ENCODE peak calls at places on chromosomes 5 and 9, in seven cellular contexts. One of them, this sample, is unnamed.
A peak's percentile ranks its signal among the peaks of the same experiment; 100 is the strongest.

GRCh38 chr5:43619911-43620310 is 16.9 kb downstream of the NNT start:
- DNase-seq in H9: no peak
- DNase-seq in IMR-90: no peak
- DNase-seq in mesendoderm: no peak
- DNase-seq in neuronal stem cell: no peak
- DNase-seq in trophoblast cell: no peak
- DNase-seq in H1: no peak
- DNase-seq in this sample: no peak

GRCh38 chr9:5310851-5311250 is 6.3 kb upstream of the RLN2 start:
- DNase-seq in neuronal stem cell: no peak
- DNase-seq in IMR-90: no peak
- DNase-seq in H9: no peak
- DNase-seq in H1: no peak
- DNase-seq in mesendoderm: no peak
- DNase-seq in trophoblast cell: no peak
- DNase-seq in this sample: no peak

GRCh38 chr5:91114658-91115057 is 268.5 kb downstream of the ARRDC3 start:
- DNase-seq in trophoblast cell: no peak
- DNase-seq in H1: no peak
- DNase-seq in H9: no peak
- DNase-seq in mesendoderm: no peak
- DNase-seq in IMR-90: no peak
- DNase-seq in neuronal stem cell: no peak
- DNase-seq in this sample: no peak

GRCh38 chr9:125460883-125461475 is 199.4 kb downstream of the GAPVD1 start:
- DNase-seq in IMR-90: peak; percentile 93
- DNase-seq in H1: no peak
- DNase-seq in trophoblast cell: no peak
- DNase-seq in neuronal stem cell: no peak
- DNase-seq in H9: no peak
- DNase-seq in mesendoderm: no peak
- DNase-seq in this sample: peak; percentile 89

GRCh38 chr5:148311516-148311915 is 707 bp upstream of the SPINK7 start:
- DNase-seq in mesendoderm: no peak
- DNase-seq in H1: no peak
- DNase-seq in IMR-90: no peak
- DNase-seq in H9: no peak
- DNase-seq in trophoblast cell: no peak
- DNase-seq in neuronal stem cell: no peak
- DNase-seq in this sample: no peak

GRCh38 chr5:36768450-36768849 is 108.1 kb upstream of the NIPBL start:
- DNase-seq in H9: no peak
- DNase-seq in H1: no peak
- DNase-seq in trophoblast cell: no peak
- DNase-seq in neuronal stem cell: no peak
- DNase-seq in IMR-90: no peak
- DNase-seq in mesendoderm: no peak
- DNase-seq in this sample: no peak

GRCh38 chr5:168947212-168947868 is 353.6 kb downstream of the SLIT3 start:
- DNase-seq in neuronal stem cell: peak; percentile 52
- DNase-seq in mesendoderm: peak; percentile 81
- DNase-seq in H1: peak; percentile 88
- DNase-seq in IMR-90: peak; percentile 13
- DNase-seq in H9: peak; percentile 82
- DNase-seq in trophoblast cell: peak; percentile 26
- DNase-seq in this sample: peak; percentile 58

GRCh38 chr9:6680797-6681146 is 35.2 kb upstream of the GLDC start:
- DNase-seq in trophoblast cell: no peak
- DNase-seq in neuronal stem cell: no peak
- DNase-seq in mesendoderm: no peak
- DNase-seq in H1: no peak
- DNase-seq in IMR-90: peak; percentile 40
- DNase-seq in H9: no peak
- DNase-seq in this sample: peak; percentile 76

GRCh38 chr9:108869092-108869725 is 7.1 kb downstream of the ACTL7A start:
- DNase-seq in neuronal stem cell: no peak
- DNase-seq in mesendoderm: peak; percentile 44
- DNase-seq in IMR-90: peak; percentile 36
- DNase-seq in H9: no peak
- DNase-seq in trophoblast cell: peak; percentile 22
- DNase-seq in H1: no peak
- DNase-seq in this sample: peak; percentile 17

GRCh38 chr9:87783180-87783579 is 57.3 kb downstream of the CTSL start:
- DNase-seq in IMR-90: no peak
- DNase-seq in H9: no peak
- DNase-seq in trophoblast cell: no peak
- DNase-seq in neuronal stem cell: no peak
- DNase-seq in mesendoderm: no peak
- DNase-seq in H1: no peak
- DNase-seq in this sample: no peak

GRCh38 chr5:12292610-12293204 is 388.5 kb upstream of the CTNND2 start:
- DNase-seq in mesendoderm: peak; percentile 67
- DNase-seq in H1: no peak
- DNase-seq in trophoblast cell: no peak
- DNase-seq in IMR-90: no peak
- DNase-seq in H9: no peak
- DNase-seq in neuronal stem cell: peak; percentile 6
- DNase-seq in this sample: no peak

GRCh38 chr5:168312606-168313297 is 21.3 kb downstream of the WWC1 start:
- DNase-seq in H1: no peak
- DNase-seq in trophoblast cell: peak; percentile 80
- DNase-seq in neuronal stem cell: no peak
- DNase-seq in mesendoderm: no peak
- DNase-seq in IMR-90: no peak
- DNase-seq in H9: no peak
- DNase-seq in this sample: no peak

GRCh38 chr9:136566899-136567298 is 21.1 kb upstream of the NOTCH1 start:
- DNase-seq in mesendoderm: no peak
- DNase-seq in trophoblast cell: no peak
- DNase-seq in neuronal stem cell: no peak
- DNase-seq in IMR-90: no peak
- DNase-seq in H9: no peak
- DNase-seq in H1: no peak
- DNase-seq in this sample: no peak

GRCh38 chr9:841371-842209 is at the start of gene DMRT1:
- DNase-seq in trophoblast cell: no peak
- DNase-seq in H1: peak; percentile 72
- DNase-seq in IMR-90: no peak
- DNase-seq in mesendoderm: peak; percentile 51
- DNase-seq in H9: peak; percentile 68
- DNase-seq in neuronal stem cell: peak; percentile 54
- DNase-seq in this sample: no peak

GRCh38 chr5:100448250-100448649 is 86.9 kb upstream of the FAM174A start:
- DNase-seq in H1: no peak
- DNase-seq in mesendoderm: no peak
- DNase-seq in neuronal stem cell: no peak
- DNase-seq in H9: no peak
- DNase-seq in trophoblast cell: no peak
- DNase-seq in IMR-90: no peak
- DNase-seq in this sample: peak; percentile 56

GRCh38 chr5:154713615-154714125 is 41.5 kb upstream of the LARP1 start:
- DNase-seq in neuronal stem cell: no peak
- DNase-seq in mesendoderm: no peak
- DNase-seq in H9: no peak
- DNase-seq in trophoblast cell: peak; percentile 89
- DNase-seq in IMR-90: peak; percentile 31
- DNase-seq in H1: no peak
- DNase-seq in this sample: peak; percentile 53

GRCh38 chr9:95425910-95426551 is 90.7 kb downstream of the PTCH1 start:
- DNase-seq in H1: peak; percentile 64
- DNase-seq in neuronal stem cell: no peak
- DNase-seq in IMR-90: peak; percentile 74
- DNase-seq in H9: no peak
- DNase-seq in mesendoderm: no peak
- DNase-seq in trophoblast cell: no peak
- DNase-seq in this sample: peak; percentile 47

GRCh38 chr5:178388381-178389030 is 155.9 kb upstream of the PHYKPL start:
- DNase-seq in mesendoderm: peak; percentile 14
- DNase-seq in trophoblast cell: no peak
- DNase-seq in H9: peak; percentile 27
- DNase-seq in H1: no peak
- DNase-seq in neuronal stem cell: no peak
- DNase-seq in IMR-90: peak; percentile 18
- DNase-seq in this sample: peak; percentile 53

GRCh38 chr5:138502121-138502520 is 36.8 kb downstream of the EGR1 start:
- DNase-seq in trophoblast cell: no peak
- DNase-seq in neuronal stem cell: no peak
- DNase-seq in mesendoderm: no peak
- DNase-seq in H9: no peak
- DNase-seq in IMR-90: no peak
- DNase-seq in H1: no peak
- DNase-seq in this sample: no peak

GRCh38 chr9:101639785-101640437 is 45.1 kb upstream of the PPP3R2 start:
- DNase-seq in mesendoderm: no peak
- DNase-seq in IMR-90: peak; percentile 0
- DNase-seq in H9: no peak
- DNase-seq in neuronal stem cell: no peak
- DNase-seq in H1: no peak
- DNase-seq in trophoblast cell: no peak
- DNase-seq in this sample: no peak

GRCh38 chr5:141973871-141974595 is 5.1 kb downstream of the RNF14 start:
- DNase-seq in mesendoderm: no peak
- DNase-seq in neuronal stem cell: no peak
- DNase-seq in H1: no peak
- DNase-seq in IMR-90: peak; percentile 92
- DNase-seq in trophoblast cell: no peak
- DNase-seq in H9: no peak
- DNase-seq in this sample: peak; percentile 87

GRCh38 chr9:130847306-130848217 is 12.5 kb downstream of the ABL1 start:
- DNase-seq in H9: peak; percentile 77
- DNase-seq in IMR-90: peak; percentile 100
- DNase-seq in neuronal stem cell: no peak
- DNase-seq in H1: no peak
- DNase-seq in trophoblast cell: no peak
- DNase-seq in mesendoderm: peak; percentile 91
- DNase-seq in this sample: peak; percentile 99

GRCh38 chr5:61168951-61169350 is 6.7 kb upstream of the SMIM15 start:
- DNase-seq in neuronal stem cell: no peak
- DNase-seq in mesendoderm: peak; percentile 60
- DNase-seq in H9: no peak
- DNase-seq in H1: no peak
- DNase-seq in IMR-90: no peak
- DNase-seq in trophoblast cell: peak; percentile 9
- DNase-seq in this sample: no peak

GRCh38 chr5:173663810-173664526 is 47.5 kb upstream of the BOD1 start:
- DNase-seq in trophoblast cell: no peak
- DNase-seq in IMR-90: no peak
- DNase-seq in neuronal stem cell: no peak
- DNase-seq in H9: no peak
- DNase-seq in mesendoderm: no peak
- DNase-seq in H1: no peak
- DNase-seq in this sample: peak; percentile 36

GRCh38 chr5:175836741-175837729 is 34.3 kb upstream of the CPLX2 start:
- DNase-seq in neuronal stem cell: no peak
- DNase-seq in IMR-90: no peak
- DNase-seq in mesendoderm: no peak
- DNase-seq in H1: no peak
- DNase-seq in trophoblast cell: no peak
- DNase-seq in H9: no peak
- DNase-seq in this sample: no peak

GRCh38 chr5:1792842-1793266 is 6.8 kb downstream of the MRPL36 start:
- DNase-seq in H9: no peak
- DNase-seq in trophoblast cell: no peak
- DNase-seq in IMR-90: peak; percentile 92
- DNase-seq in mesendoderm: peak; percentile 20
- DNase-seq in neuronal stem cell: no peak
- DNase-seq in H1: no peak
- DNase-seq in this sample: peak; percentile 89

GRCh38 chr5:149207821-149208220 is 63.8 kb upstream of the AFAP1L1 start:
- DNase-seq in trophoblast cell: no peak
- DNase-seq in mesendoderm: no peak
- DNase-seq in H1: no peak
- DNase-seq in H9: no peak
- DNase-seq in IMR-90: no peak
- DNase-seq in neuronal stem cell: no peak
- DNase-seq in this sample: no peak

GRCh38 chr5:105817906-105818305 is 1852.8 kb downstream of the EFNA5 start:
- DNase-seq in trophoblast cell: no peak
- DNase-seq in neuronal stem cell: no peak
- DNase-seq in mesendoderm: no peak
- DNase-seq in H1: no peak
- DNase-seq in H9: no peak
- DNase-seq in IMR-90: no peak
- DNase-seq in this sample: peak; percentile 22

GRCh38 chr9:133274236-133275104 is 531 bp downstream of the ABO start:
- DNase-seq in mesendoderm: no peak
- DNase-seq in neuronal stem cell: no peak
- DNase-seq in trophoblast cell: no peak
- DNase-seq in IMR-90: no peak
- DNase-seq in H9: no peak
- DNase-seq in H1: no peak
- DNase-seq in this sample: no peak

GRCh38 chr9:135500071-135500524 is 384 bp upstream of the MRPS2 start:
- DNase-seq in trophoblast cell: no peak
- DNase-seq in H1: no peak
- DNase-seq in H9: no peak
- DNase-seq in mesendoderm: no peak
- DNase-seq in IMR-90: peak; percentile 44
- DNase-seq in neuronal stem cell: no peak
- DNase-seq in this sample: no peak
- H4K8ac ChIP-seq in trophoblast cell: peak overlapping the region; percentile 77
- H4K8ac ChIP-seq in H1: no peak overlapping the region
- H4K8ac ChIP-seq in H9: no peak overlapping the region
- H4K8ac ChIP-seq in mesendoderm: no peak overlapping the region
- H4K8ac ChIP-seq in IMR-90: peak overlapping the region; percentile 78
- H4K8ac ChIP-seq in neuronal stem cell: no peak overlapping the region
- H4K8ac ChIP-seq in this sample: peak overlapping the region; percentile 73

DNA sequence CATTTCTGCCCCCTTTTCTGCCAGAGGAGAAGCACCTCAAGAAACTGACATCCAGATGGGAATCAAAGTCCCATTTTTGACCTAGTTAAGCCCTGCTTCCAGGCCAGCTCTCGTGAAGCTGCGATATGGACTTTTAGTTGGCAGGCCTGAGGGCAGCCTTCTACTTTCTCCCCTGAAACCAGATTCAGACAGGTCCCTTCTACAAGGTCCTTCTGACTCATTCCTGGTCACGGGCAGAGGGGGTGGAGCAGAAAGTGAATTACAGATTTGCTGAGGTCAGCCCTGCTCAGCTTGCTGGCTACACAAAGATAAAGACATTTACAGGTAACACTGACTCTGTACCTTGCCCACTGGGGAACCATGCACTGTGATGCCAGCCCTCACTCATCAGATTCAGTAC is 52.8 kb upstream of the TUT7 start:
- DNase-seq in H1: no peak
- DNase-seq in mesendoderm: peak; percentile 64
- DNase-seq in IMR-90: peak; percentile 75
- DNase-seq in trophoblast cell: peak; percentile 53
- DNase-seq in H9: peak; percentile 42
- DNase-seq in neuronal stem cell: no peak
- DNase-seq in this sample: peak; percentile 58
- H3K4me2 ChIP-seq in H1: no peak overlapping the region
- H3K4me2 ChIP-seq in mesendoderm: no peak overlapping the region
- H3K4me2 ChIP-seq in IMR-90: peak overlapping the region; percentile 58
- H3K4me2 ChIP-seq in trophoblast cell: no peak overlapping the region
- H3K4me2 ChIP-seq in H9: no peak overlapping the region
- H3K4me2 ChIP-seq in neuronal stem cell: no peak overlapping the region
- H3K4me2 ChIP-seq in this sample: no peak overlapping the region

GRCh38 chr9:106697390-106697789 is 165.6 kb upstream of the ZNF462 start:
- DNase-seq in mesendoderm: no peak
- DNase-seq in H9: no peak
- DNase-seq in trophoblast cell: no peak
- DNase-seq in H1: no peak
- DNase-seq in neuronal stem cell: no peak
- DNase-seq in IMR-90: no peak
- DNase-seq in this sample: no peak
- H4K8ac ChIP-seq in mesendoderm: no peak overlapping the region
- H4K8ac ChIP-seq in H9: no peak overlapping the region
- H4K8ac ChIP-seq in trophoblast cell: peak overlapping the region; percentile 22
- H4K8ac ChIP-seq in H1: no peak overlapping the region
- H4K8ac ChIP-seq in neuronal stem cell: no peak overlapping the region
- H4K8ac ChIP-seq in IMR-90: no peak overlapping the region
- H4K8ac ChIP-seq in this sample: no peak overlapping the region

GRCh38 chr5:112685929-112686328 is 51.8 kb upstream of the APC start:
- DNase-seq in neuronal stem cell: no peak
- DNase-seq in H9: no peak
- DNase-seq in trophoblast cell: peak; percentile 10
- DNase-seq in H1: no peak
- DNase-seq in IMR-90: peak; percentile 27
- DNase-seq in mesendoderm: no peak
- DNase-seq in this sample: no peak
- H3K4me2 ChIP-seq in neuronal stem cell: no peak overlapping the region
- H3K4me2 ChIP-seq in H9: no peak overlapping the region
- H3K4me2 ChIP-seq in trophoblast cell: no peak overlapping the region
- H3K4me2 ChIP-seq in H1: no peak overlapping the region
- H3K4me2 ChIP-seq in IMR-90: no peak overlapping the region
- H3K4me2 ChIP-seq in mesendoderm: no peak overlapping the region
- H3K4me2 ChIP-seq in this sample: no peak overlapping the region

This sample was measured in mesenchymal stem cell.